ENCODE peak calls at places on chromosomes 4 and X, in ten cellular contexts. One of them, this sample, is unnamed.

GRCh38 chrX:86171366-86171765 is 23.1 kb downstream of the DACH2 start:
- DNase-seq in neural progenitor cell: peak; percentile 48
- DNase-seq in A549: no peak
- DNase-seq in astrocyte: no peak
- DNase-seq in mucosa of descending colon: peak; percentile 13
- DNase-seq in PC-9: no peak
- DNase-seq in kidney: no peak
- DNase-seq in tibial artery: no peak
- DNase-seq in effector memory CD4-positive, alpha-beta T cell: no peak
- DNase-seq in adipocyte: peak; percentile 38
- DNase-seq in this sample: peak; percentile 29

GRCh38 chr4:41304221-41304620 is 47.5 kb downstream of the UCHL1 start:
- DNase-seq in kidney: no peak
- DNase-seq in effector memory CD4-positive, alpha-beta T cell: no peak
- DNase-seq in astrocyte: no peak
- DNase-seq in mucosa of descending colon: no peak
- DNase-seq in A549: no peak
- DNase-seq in neural progenitor cell: no peak
- DNase-seq in tibial artery: no peak
- DNase-seq in adipocyte: no peak
- DNase-seq in PC-9: no peak
- DNase-seq in this sample: no peak

GRCh38 chrX:111719426-111720210 is 38.6 kb downstream of the ALG13 start:
- DNase-seq in A549: no peak
- DNase-seq in PC-9: no peak
- DNase-seq in tibial artery: no peak
- DNase-seq in effector memory CD4-positive, alpha-beta T cell: no peak
- DNase-seq in kidney: no peak
- DNase-seq in astrocyte: peak; percentile 22
- DNase-seq in mucosa of descending colon: no peak
- DNase-seq in adipocyte: peak; percentile 38
- DNase-seq in neural progenitor cell: no peak
- DNase-seq in this sample: peak; percentile 4

GRCh38 chr4:86957214-86957613 is 22.4 kb downstream of the AFF1 start:
- DNase-seq in PC-9: peak; percentile 83
- DNase-seq in A549: no peak
- DNase-seq in astrocyte: peak; percentile 81
- DNase-seq in adipocyte: peak; percentile 73
- DNase-seq in mucosa of descending colon: no peak
- DNase-seq in kidney: no peak
- DNase-seq in tibial artery: no peak
- DNase-seq in effector memory CD4-positive, alpha-beta T cell: no peak
- DNase-seq in neural progenitor cell: no peak
- DNase-seq in this sample: no peak

GRCh38 chr4:71453516-71453915 is 114.7 kb downstream of the SLC4A4 start:
- DNase-seq in A549: no peak
- DNase-seq in tibial artery: no peak
- DNase-seq in adipocyte: no peak
- DNase-seq in effector memory CD4-positive, alpha-beta T cell: no peak
- DNase-seq in mucosa of descending colon: no peak
- DNase-seq in astrocyte: no peak
- DNase-seq in PC-9: no peak
- DNase-seq in kidney: no peak
- DNase-seq in neural progenitor cell: no peak
- DNase-seq in this sample: no peak

GRCh38 chrX:129403974-129404669 is 119.2 kb downstream of the SMARCA1 start:
- DNase-seq in tibial artery: no peak
- DNase-seq in adipocyte: no peak
- DNase-seq in mucosa of descending colon: no peak
- DNase-seq in neural progenitor cell: no peak
- DNase-seq in kidney: no peak
- DNase-seq in PC-9: no peak
- DNase-seq in A549: no peak
- DNase-seq in astrocyte: peak; percentile 15
- DNase-seq in effector memory CD4-positive, alpha-beta T cell: no peak
- DNase-seq in this sample: no peak

GRCh38 chr4:10192331-10192730 is 75.7 kb upstream of the WDR1 start:
- DNase-seq in A549: no peak
- DNase-seq in adipocyte: no peak
- DNase-seq in neural progenitor cell: peak; percentile 8
- DNase-seq in astrocyte: no peak
- DNase-seq in kidney: no peak
- DNase-seq in mucosa of descending colon: no peak
- DNase-seq in effector memory CD4-positive, alpha-beta T cell: no peak
- DNase-seq in tibial artery: no peak
- DNase-seq in PC-9: no peak
- DNase-seq in this sample: no peak

GRCh38 chr4:149699642-149700041 is 116.0 kb downstream of the IQCM start:
- DNase-seq in PC-9: no peak
- DNase-seq in mucosa of descending colon: no peak
- DNase-seq in adipocyte: no peak
- DNase-seq in tibial artery: no peak
- DNase-seq in kidney: no peak
- DNase-seq in astrocyte: no peak
- DNase-seq in effector memory CD4-positive, alpha-beta T cell: no peak
- DNase-seq in A549: no peak
- DNase-seq in neural progenitor cell: no peak
- DNase-seq in this sample: no peak

GRCh38 chr4:168666531-168666930 is 169.7 kb downstream of the PALLD start:
- DNase-seq in effector memory CD4-positive, alpha-beta T cell: no peak
- DNase-seq in astrocyte: peak; percentile 87
- DNase-seq in neural progenitor cell: no peak
- DNase-seq in A549: no peak
- DNase-seq in kidney: no peak
- DNase-seq in adipocyte: peak; percentile 55
- DNase-seq in mucosa of descending colon: no peak
- DNase-seq in PC-9: peak; percentile 35
- DNase-seq in tibial artery: no peak
- DNase-seq in this sample: peak; percentile 45

GRCh38 chr4:19532120-19532848 is 719.4 kb upstream of the SLIT2 start:
- DNase-seq in effector memory CD4-positive, alpha-beta T cell: no peak
- DNase-seq in mucosa of descending colon: no peak
- DNase-seq in tibial artery: no peak
- DNase-seq in A549: no peak
- DNase-seq in adipocyte: peak; percentile 62
- DNase-seq in kidney: no peak
- DNase-seq in neural progenitor cell: peak; percentile 47
- DNase-seq in PC-9: no peak
- DNase-seq in astrocyte: peak; percentile 74
- DNase-seq in this sample: no peak

GRCh38 chrX:14948701-14949100 is 75.5 kb downstream of the MOSPD2 start:
- DNase-seq in neural progenitor cell: no peak
- DNase-seq in adipocyte: no peak
- DNase-seq in kidney: no peak
- DNase-seq in tibial artery: no peak
- DNase-seq in astrocyte: no peak
- DNase-seq in effector memory CD4-positive, alpha-beta T cell: no peak
- DNase-seq in mucosa of descending colon: no peak
- DNase-seq in A549: no peak
- DNase-seq in PC-9: no peak
- DNase-seq in this sample: no peak

GRCh38 chrX:6440647-6441046 is 94.3 kb downstream of the VCX3A start:
- DNase-seq in adipocyte: no peak
- DNase-seq in astrocyte: no peak
- DNase-seq in neural progenitor cell: no peak
- DNase-seq in tibial artery: no peak
- DNase-seq in kidney: no peak
- DNase-seq in mucosa of descending colon: no peak
- DNase-seq in PC-9: no peak
- DNase-seq in A549: no peak
- DNase-seq in effector memory CD4-positive, alpha-beta T cell: no peak
- DNase-seq in this sample: no peak

GRCh38 chrX:41932885-41933284 is 9.5 kb upstream of the CASK start:
- DNase-seq in astrocyte: no peak
- DNase-seq in tibial artery: no peak
- DNase-seq in mucosa of descending colon: no peak
- DNase-seq in kidney: no peak
- DNase-seq in PC-9: no peak
- DNase-seq in effector memory CD4-positive, alpha-beta T cell: no peak
- DNase-seq in neural progenitor cell: no peak
- DNase-seq in adipocyte: no peak
- DNase-seq in A549: no peak
- DNase-seq in this sample: no peak

GRCh38 chrX:63250253-63250868 is 100.8 kb downstream of the SPIN4 start:
- DNase-seq in adipocyte: peak; percentile 86
- DNase-seq in PC-9: peak; percentile 66
- DNase-seq in mucosa of descending colon: peak; percentile 72
- DNase-seq in kidney: no peak
- DNase-seq in neural progenitor cell: peak; percentile 73
- DNase-seq in A549: peak; percentile 4
- DNase-seq in astrocyte: peak; percentile 64
- DNase-seq in effector memory CD4-positive, alpha-beta T cell: no peak
- DNase-seq in tibial artery: peak; percentile 20
- DNase-seq in this sample: peak; percentile 72

DNA sequence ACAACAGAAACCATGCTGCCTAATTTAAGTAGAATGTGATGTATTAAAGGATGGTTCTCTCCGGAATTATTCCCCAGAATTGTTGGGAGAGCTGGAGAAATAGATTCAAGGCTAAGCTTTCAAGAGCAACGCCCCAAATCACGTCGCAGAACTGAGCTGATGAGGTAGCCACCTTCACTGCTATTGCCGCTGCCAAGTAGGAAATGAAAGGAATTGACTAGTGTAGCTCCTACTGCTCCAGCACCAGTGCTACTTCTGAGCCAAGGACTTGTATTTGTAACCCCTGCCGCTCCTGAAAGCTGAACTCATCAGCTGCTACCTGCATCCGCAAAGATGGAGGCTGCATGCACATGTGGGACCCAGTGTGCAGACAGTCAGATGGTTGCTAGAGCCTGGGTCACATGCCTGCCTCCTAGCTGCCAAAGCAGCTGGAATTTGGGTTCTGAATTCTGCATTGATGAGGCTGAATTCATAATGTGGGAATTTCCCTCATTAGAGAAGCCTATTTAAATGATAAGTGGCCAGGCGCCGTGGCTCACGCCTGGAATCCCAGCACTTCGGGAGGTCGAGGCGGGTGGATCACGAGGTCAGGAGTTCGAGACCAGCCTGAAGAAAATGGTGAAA is 173.9 kb downstream of the PDGFRA start:
- DNase-seq in PC-9: no peak
- DNase-seq in adipocyte: no peak
- DNase-seq in A549: no peak
- DNase-seq in astrocyte: no peak
- DNase-seq in neural progenitor cell: peak; percentile 7
- DNase-seq in tibial artery: no peak
- DNase-seq in effector memory CD4-positive, alpha-beta T cell: no peak
- DNase-seq in mucosa of descending colon: no peak
- DNase-seq in kidney: no peak
- DNase-seq in this sample: no peak
- H3K9me3 ChIP-seq in PC-9: no peaks in the 10 kb centered on the region
- H3K9me3 ChIP-seq in adipocyte: no peaks in the 10 kb centered on the region
- H3K9me3 ChIP-seq in A549: no peaks in the 10 kb centered on the region
- H3K9me3 ChIP-seq in astrocyte: no peaks in the 10 kb centered on the region
- H3K9me3 ChIP-seq in neural progenitor cell: no peaks in the 10 kb centered on the region
- H3K9me3 ChIP-seq in tibial artery: no peaks in the 10 kb centered on the region
- H3K9me3 ChIP-seq in effector memory CD4-positive, alpha-beta T cell: no peaks in the 10 kb centered on the region
- H3K9me3 ChIP-seq in mucosa of descending colon: no peaks in the 10 kb centered on the region
- H3K9me3 ChIP-seq in kidney: no peaks in the 10 kb centered on the region
- H3K9me3 ChIP-seq in this sample: no peaks in the 10 kb centered on the region

DNA sequence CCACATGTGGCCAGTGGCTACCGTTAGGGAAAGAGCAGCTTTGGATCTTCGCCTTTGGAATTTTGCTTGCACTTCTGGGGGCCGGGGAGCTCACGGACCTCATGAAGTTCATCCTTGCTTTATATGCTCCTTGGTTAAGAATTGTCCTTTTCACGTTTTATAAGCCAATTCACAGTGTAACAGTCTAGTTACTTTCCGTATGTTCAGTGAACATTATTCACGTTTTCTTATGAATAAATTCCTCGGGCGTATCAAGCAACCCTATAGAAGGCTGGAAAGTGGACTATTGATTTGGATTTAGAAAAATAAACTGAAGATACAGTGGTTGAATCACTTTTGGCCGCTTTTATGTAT is 714 bp upstream of the PDLIM5 start:
- DNase-seq in adipocyte: peak; percentile 15
- DNase-seq in effector memory CD4-positive, alpha-beta T cell: no peak
- DNase-seq in mucosa of descending colon: no peak
- DNase-seq in A549: no peak
- DNase-seq in neural progenitor cell: no peak
- DNase-seq in astrocyte: no peak
- DNase-seq in PC-9: no peak
- DNase-seq in tibial artery: no peak
- DNase-seq in kidney: no peak
- DNase-seq in this sample: peak; percentile 6
- H3K4me3 ChIP-seq in adipocyte: peak overlapping the region; percentile 83
- H3K4me3 ChIP-seq in effector memory CD4-positive, alpha-beta T cell: peak overlapping the region; percentile 75
- H3K4me3 ChIP-seq in mucosa of descending colon: no peak overlapping the region
- H3K4me3 ChIP-seq in A549: peak overlapping the region; percentile 87
- H3K4me3 ChIP-seq in neural progenitor cell: peak overlapping the region; percentile 96
- H3K4me3 ChIP-seq in astrocyte: peak overlapping the region; percentile 99
- H3K4me3 ChIP-seq in PC-9: peak overlapping the region; percentile 98
- H3K4me3 ChIP-seq in tibial artery: peak overlapping the region; percentile 81
- H3K4me3 ChIP-seq in kidney: peak overlapping the region; percentile 75
- H3K4me3 ChIP-seq in this sample: peak overlapping the region; percentile 82

DNA sequence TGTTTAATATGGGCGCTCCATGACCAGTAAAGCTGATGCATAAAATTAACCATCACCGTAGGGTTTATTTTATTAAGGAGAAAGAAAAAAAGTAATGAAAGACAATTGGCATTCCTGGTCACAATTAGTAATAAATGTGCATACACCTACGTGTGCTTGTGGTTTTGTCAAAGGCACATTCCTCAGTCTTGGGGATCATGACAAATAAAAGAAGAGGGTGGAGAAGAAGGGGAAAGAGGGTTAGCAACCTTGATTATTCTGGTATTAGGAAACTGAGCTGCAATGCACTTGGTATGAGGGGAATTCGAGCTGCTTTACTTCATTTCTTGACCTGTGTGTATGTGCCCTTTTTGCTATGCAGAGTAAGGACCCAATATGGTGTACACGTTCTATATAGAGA is 1798.3 kb upstream of the PCDH7 start:
- DNase-seq in mucosa of descending colon: no peak
- DNase-seq in astrocyte: peak; percentile 66
- DNase-seq in adipocyte: no peak
- DNase-seq in PC-9: no peak
- DNase-seq in tibial artery: no peak
- DNase-seq in kidney: no peak
- DNase-seq in neural progenitor cell: no peak
- DNase-seq in A549: no peak
- DNase-seq in effector memory CD4-positive, alpha-beta T cell: no peak
- DNase-seq in this sample: no peak
- H3K9me3 ChIP-seq in mucosa of descending colon: peaks cover 8% of the 10 kb centered on the region
- H3K9me3 ChIP-seq in astrocyte: no peaks in the 10 kb centered on the region
- H3K9me3 ChIP-seq in adipocyte: no peaks in the 10 kb centered on the region
- H3K9me3 ChIP-seq in PC-9: no peaks in the 10 kb centered on the region
- H3K9me3 ChIP-seq in tibial artery: no peaks in the 10 kb centered on the region
- H3K9me3 ChIP-seq in kidney: no peaks in the 10 kb centered on the region
- H3K9me3 ChIP-seq in neural progenitor cell: no peaks in the 10 kb centered on the region
- H3K9me3 ChIP-seq in A549: no peaks in the 10 kb centered on the region
- H3K9me3 ChIP-seq in effector memory CD4-positive, alpha-beta T cell: no peaks in the 10 kb centered on the region
- H3K9me3 ChIP-seq in this sample: no peaks in the 10 kb centered on the region

DNA sequence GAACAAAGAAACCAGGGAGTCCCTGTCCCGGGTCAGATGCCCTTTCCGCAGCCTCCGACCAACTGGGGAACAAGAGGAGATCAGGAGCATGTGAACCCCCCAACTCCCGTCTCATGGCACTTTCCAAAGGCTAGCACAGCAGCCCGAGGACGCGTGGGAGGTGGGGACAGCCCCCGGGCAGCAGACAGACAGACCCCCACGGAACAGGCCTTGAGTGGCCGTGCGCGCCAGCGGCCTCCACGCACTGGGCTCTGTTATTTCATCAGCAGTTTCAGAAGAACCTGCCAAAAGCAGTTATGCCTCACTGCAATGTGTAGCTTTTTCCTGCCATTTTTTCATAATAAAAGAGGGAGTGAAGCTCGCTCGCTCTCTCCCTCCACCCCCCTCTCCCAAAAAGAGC is 349 bp upstream of the FGF16 start:
- DNase-seq in tibial artery: no peak
- DNase-seq in effector memory CD4-positive, alpha-beta T cell: no peak
- DNase-seq in astrocyte: no peak
- DNase-seq in adipocyte: peak; percentile 42
- DNase-seq in PC-9: no peak
- DNase-seq in kidney: no peak
- DNase-seq in neural progenitor cell: no peak
- DNase-seq in mucosa of descending colon: no peak
- DNase-seq in A549: no peak
- DNase-seq in this sample: no peak
- H3K4me3 ChIP-seq in tibial artery: peak overlapping the region; percentile 44
- H3K4me3 ChIP-seq in effector memory CD4-positive, alpha-beta T cell: peak overlapping the region; percentile 37
- H3K4me3 ChIP-seq in astrocyte: peak overlapping the region; percentile 8
- H3K4me3 ChIP-seq in adipocyte: peak overlapping the region; percentile 76
- H3K4me3 ChIP-seq in PC-9: no peak overlapping the region
- H3K4me3 ChIP-seq in kidney: peak overlapping the region; percentile 60
- H3K4me3 ChIP-seq in neural progenitor cell: peak overlapping the region; percentile 44
- H3K4me3 ChIP-seq in mucosa of descending colon: no peak overlapping the region
- H3K4me3 ChIP-seq in A549: no peak overlapping the region
- H3K4me3 ChIP-seq in this sample: peak overlapping the region; percentile 44

This sample was measured in A673.